ENCODE peak calls at places on chromosomes 6 and 20, in eight cellular contexts. One of them, this sample, is unnamed.

GRCh38 chr6:10175330-10175729 is 239.5 kb downstream of the TFAP2A start:
- DNase-seq in neural crest cell: no peak
- DNase-seq in spleen: no peak
- DNase-seq in stomach: no peak
- DNase-seq in fibroblast of pulmonary artery: no peak
- DNase-seq in WTC11: no peak
- DNase-seq in epithelial cell of esophagus: peak; percentile 69
- DNase-seq in GM12865: no peak
- DNase-seq in this sample: no peak

GRCh38 chr6:28167068-28167467 is 25.4 kb downstream of the ZKSCAN8 start:
- DNase-seq in neural crest cell: no peak
- DNase-seq in spleen: no peak
- DNase-seq in stomach: no peak
- DNase-seq in fibroblast of pulmonary artery: peak; percentile 49
- DNase-seq in WTC11: no peak
- DNase-seq in epithelial cell of esophagus: peak; percentile 94
- DNase-seq in GM12865: no peak
- DNase-seq in this sample: no peak

GRCh38 chr6:138818496-138819194 is 22.8 kb downstream of the ECT2L start:
- DNase-seq in neural crest cell: no peak
- DNase-seq in spleen: no peak
- DNase-seq in stomach: no peak
- DNase-seq in fibroblast of pulmonary artery: no peak
- DNase-seq in WTC11: no peak
- DNase-seq in epithelial cell of esophagus: peak; percentile 47
- DNase-seq in GM12865: peak; percentile 75
- DNase-seq in this sample: no peak

GRCh38 chr6:12001004-12001705 is 11.0 kb upstream of the HIVEP1 start:
- DNase-seq in neural crest cell: no peak
- DNase-seq in spleen: no peak
- DNase-seq in stomach: no peak
- DNase-seq in fibroblast of pulmonary artery: peak; percentile 70
- DNase-seq in WTC11: no peak
- DNase-seq in epithelial cell of esophagus: no peak
- DNase-seq in GM12865: no peak
- DNase-seq in this sample: no peak

GRCh38 chr20:10374036-10374435 is 60.0 kb downstream of the MKKS start:
- DNase-seq in neural crest cell: no peak
- DNase-seq in spleen: no peak
- DNase-seq in stomach: no peak
- DNase-seq in fibroblast of pulmonary artery: no peak
- DNase-seq in WTC11: no peak
- DNase-seq in epithelial cell of esophagus: no peak
- DNase-seq in GM12865: no peak
- DNase-seq in this sample: no peak

GRCh38 chr6:20402181-20403079 is 751 bp downstream of the E2F3 start:
- DNase-seq in neural crest cell: peak; percentile 39
- DNase-seq in spleen: peak; percentile 93
- DNase-seq in stomach: peak; percentile 35
- DNase-seq in fibroblast of pulmonary artery: no peak
- DNase-seq in WTC11: peak; percentile 32
- DNase-seq in epithelial cell of esophagus: peak; percentile 45
- DNase-seq in GM12865: peak; percentile 68
- DNase-seq in this sample: peak; percentile 41

GRCh38 chr6:42471714-42472113 is 20.0 kb upstream of the TRERF1 start:
- DNase-seq in neural crest cell: no peak
- DNase-seq in spleen: no peak
- DNase-seq in stomach: no peak
- DNase-seq in fibroblast of pulmonary artery: no peak
- DNase-seq in WTC11: no peak
- DNase-seq in epithelial cell of esophagus: no peak
- DNase-seq in GM12865: no peak
- DNase-seq in this sample: no peak

GRCh38 chr6:42297661-42298060 is 80.0 kb upstream of the MRPS10 start:
- DNase-seq in neural crest cell: no peak
- DNase-seq in spleen: no peak
- DNase-seq in stomach: no peak
- DNase-seq in fibroblast of pulmonary artery: no peak
- DNase-seq in WTC11: no peak
- DNase-seq in epithelial cell of esophagus: peak; percentile 58
- DNase-seq in GM12865: no peak
- DNase-seq in this sample: no peak

GRCh38 chr20:51767867-51768758 is at the start of gene ATP9A:
- DNase-seq in neural crest cell: peak; percentile 13
- DNase-seq in spleen: peak; percentile 79
- DNase-seq in stomach: peak; percentile 45
- DNase-seq in fibroblast of pulmonary artery: peak; percentile 31
- DNase-seq in WTC11: peak; percentile 39
- DNase-seq in epithelial cell of esophagus: peak; percentile 21
- DNase-seq in GM12865: no peak
- DNase-seq in this sample: no peak

GRCh38 chr20:35907017-35907685 is 47.2 kb downstream of the SCAND1 start:
- DNase-seq in neural crest cell: no peak
- DNase-seq in spleen: no peak
- DNase-seq in stomach: no peak
- DNase-seq in fibroblast of pulmonary artery: peak; percentile 29
- DNase-seq in WTC11: no peak
- DNase-seq in epithelial cell of esophagus: no peak
- DNase-seq in GM12865: no peak
- DNase-seq in this sample: no peak

GRCh38 chr20:56572178-56572577 is 39.1 kb downstream of the FAM209B start:
- DNase-seq in neural crest cell: no peak
- DNase-seq in spleen: no peak
- DNase-seq in stomach: no peak
- DNase-seq in fibroblast of pulmonary artery: peak; percentile 13
- DNase-seq in WTC11: no peak
- DNase-seq in epithelial cell of esophagus: peak; percentile 56
- DNase-seq in GM12865: no peak
- DNase-seq in this sample: no peak

GRCh38 chr20:58604410-58604881 is 46.6 kb upstream of the STX16 start:
- DNase-seq in neural crest cell: no peak
- DNase-seq in spleen: peak; percentile 61
- DNase-seq in stomach: no peak
- DNase-seq in fibroblast of pulmonary artery: no peak
- DNase-seq in WTC11: no peak
- DNase-seq in epithelial cell of esophagus: no peak
- DNase-seq in GM12865: no peak
- DNase-seq in this sample: no peak

GRCh38 chr20:45727044-45727443 is 4.9 kb downstream of the SPINT4 start:
- DNase-seq in neural crest cell: no peak
- DNase-seq in spleen: no peak
- DNase-seq in stomach: no peak
- DNase-seq in fibroblast of pulmonary artery: no peak
- DNase-seq in WTC11: no peak
- DNase-seq in epithelial cell of esophagus: no peak
- DNase-seq in GM12865: peak; percentile 20
- DNase-seq in this sample: no peak

GRCh38 chr6:133623065-133623464 is 265.8 kb upstream of the TCF21 start:
- DNase-seq in neural crest cell: no peak
- DNase-seq in spleen: no peak
- DNase-seq in stomach: no peak
- DNase-seq in fibroblast of pulmonary artery: peak; percentile 94
- DNase-seq in WTC11: no peak
- DNase-seq in epithelial cell of esophagus: no peak
- DNase-seq in GM12865: no peak
- DNase-seq in this sample: no peak

GRCh38 chr20:61666471-61666832 is 399.2 kb downstream of the TAF4 start:
- DNase-seq in neural crest cell: no peak
- DNase-seq in spleen: no peak
- DNase-seq in stomach: no peak
- DNase-seq in fibroblast of pulmonary artery: no peak
- DNase-seq in WTC11: no peak
- DNase-seq in epithelial cell of esophagus: no peak
- DNase-seq in GM12865: no peak
- DNase-seq in this sample: no peak

GRCh38 chr6:15987569-15987968 is 141.3 kb upstream of the MYLIP start:
- DNase-seq in neural crest cell: peak; percentile 14
- DNase-seq in spleen: no peak
- DNase-seq in stomach: no peak
- DNase-seq in fibroblast of pulmonary artery: peak; percentile 59
- DNase-seq in WTC11: no peak
- DNase-seq in epithelial cell of esophagus: peak; percentile 24
- DNase-seq in GM12865: no peak
- DNase-seq in this sample: no peak

GRCh38 chr6:13261464-13261994 is 66.8 kb downstream of the TBC1D7 start:
- DNase-seq in neural crest cell: no peak
- DNase-seq in spleen: peak; percentile 80
- DNase-seq in stomach: no peak
- DNase-seq in fibroblast of pulmonary artery: no peak
- DNase-seq in WTC11: no peak
- DNase-seq in epithelial cell of esophagus: no peak
- DNase-seq in GM12865: peak; percentile 80
- DNase-seq in this sample: no peak

GRCh38 chr6:32664827-32665362 is 1.6 kb downstream of the HLA-DQB1 start:
- DNase-seq in neural crest cell: peak; percentile 3
- DNase-seq in spleen: no peak
- DNase-seq in stomach: peak; percentile 37
- DNase-seq in fibroblast of pulmonary artery: no peak
- DNase-seq in WTC11: no peak
- DNase-seq in epithelial cell of esophagus: peak; percentile 14
- DNase-seq in GM12865: peak; percentile 83
- DNase-seq in this sample: peak; percentile 43

DNA sequence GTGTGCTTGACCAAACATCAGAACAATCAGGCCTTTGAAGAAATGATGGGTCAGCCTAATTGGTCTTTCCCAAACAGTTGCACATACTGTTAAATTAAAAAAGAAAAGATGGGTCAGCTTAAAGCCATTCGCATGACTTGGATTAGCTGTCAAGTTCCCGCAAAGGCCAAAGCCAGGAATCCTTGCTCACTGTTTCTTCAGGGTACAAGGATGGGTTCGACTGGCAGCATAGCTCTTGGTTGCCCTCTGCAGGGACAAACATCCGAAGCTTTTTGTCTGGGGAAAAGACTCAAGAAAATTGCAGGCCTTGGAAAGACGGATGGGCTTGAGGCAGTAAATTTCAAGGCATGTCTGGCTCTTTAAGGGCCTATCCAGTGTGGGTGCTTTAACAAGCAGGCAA is 168.0 kb downstream of the HDGFL1 start:
- DNase-seq in neural crest cell: peak; percentile 62
- DNase-seq in spleen: no peak
- DNase-seq in stomach: no peak
- DNase-seq in fibroblast of pulmonary artery: peak; percentile 68
- DNase-seq in WTC11: peak; percentile 67
- DNase-seq in epithelial cell of esophagus: peak; percentile 53
- DNase-seq in GM12865: peak; percentile 53
- DNase-seq in this sample: no peak
- TF ChIP-seq CTCF in neural crest cell: peak; percentile 71
- TF ChIP-seq CTCF in spleen: peak; percentile 27
- TF ChIP-seq CTCF in stomach: peak; percentile 15
- TF ChIP-seq CTCF in fibroblast of pulmonary artery: peak; percentile 64
- TF ChIP-seq CTCF in WTC11: peak; percentile 52
- TF ChIP-seq CTCF in epithelial cell of esophagus: peak; percentile 50
- TF ChIP-seq CTCF in GM12865: peak; percentile 45
- TF ChIP-seq CTCF in this sample: no peak

DNA sequence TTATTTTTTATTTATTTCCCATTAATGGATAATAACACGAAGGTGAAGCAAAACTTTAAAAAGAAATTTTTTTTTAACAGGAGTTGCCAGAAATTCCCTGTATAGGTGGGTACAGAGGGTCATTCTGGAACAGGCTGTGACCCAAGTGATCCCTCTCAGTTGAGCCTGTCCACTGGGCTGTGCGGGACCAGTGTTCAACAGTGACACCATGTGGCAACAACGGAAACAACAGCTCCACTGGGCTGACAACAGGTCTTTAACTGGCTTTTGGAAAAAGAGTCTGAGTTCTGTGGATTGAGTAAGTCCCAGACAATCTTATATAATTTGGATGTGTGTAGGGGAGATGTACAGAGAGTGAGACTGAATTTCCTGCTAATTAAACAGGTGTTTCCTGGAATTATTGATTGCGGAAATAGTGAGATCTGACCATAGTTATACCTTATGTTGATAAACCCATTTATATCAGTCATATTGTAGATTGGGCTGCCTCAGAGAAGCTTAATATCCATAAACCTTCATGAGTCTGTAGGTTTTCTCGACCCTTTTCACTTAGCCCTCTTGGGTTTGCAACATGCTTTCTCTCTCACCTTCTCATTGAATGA is 17.6 kb downstream of the KIAA1755 start:
- DNase-seq in neural crest cell: peak; percentile 26
- DNase-seq in spleen: peak; percentile 34
- DNase-seq in stomach: no peak
- DNase-seq in fibroblast of pulmonary artery: no peak
- DNase-seq in WTC11: peak; percentile 55
- DNase-seq in epithelial cell of esophagus: peak; percentile 28
- DNase-seq in GM12865: peak; percentile 29
- DNase-seq in this sample: no peak
- TF ChIP-seq CTCF in neural crest cell: peak; percentile 61
- TF ChIP-seq CTCF in spleen: no peak
- TF ChIP-seq CTCF in stomach: no peak
- TF ChIP-seq CTCF in fibroblast of pulmonary artery: peak; percentile 50
- TF ChIP-seq CTCF in WTC11: peak; percentile 82
- TF ChIP-seq CTCF in epithelial cell of esophagus: peak; percentile 61
- TF ChIP-seq CTCF in GM12865: peak; percentile 49
- TF ChIP-seq CTCF in this sample: no peak

DNA sequence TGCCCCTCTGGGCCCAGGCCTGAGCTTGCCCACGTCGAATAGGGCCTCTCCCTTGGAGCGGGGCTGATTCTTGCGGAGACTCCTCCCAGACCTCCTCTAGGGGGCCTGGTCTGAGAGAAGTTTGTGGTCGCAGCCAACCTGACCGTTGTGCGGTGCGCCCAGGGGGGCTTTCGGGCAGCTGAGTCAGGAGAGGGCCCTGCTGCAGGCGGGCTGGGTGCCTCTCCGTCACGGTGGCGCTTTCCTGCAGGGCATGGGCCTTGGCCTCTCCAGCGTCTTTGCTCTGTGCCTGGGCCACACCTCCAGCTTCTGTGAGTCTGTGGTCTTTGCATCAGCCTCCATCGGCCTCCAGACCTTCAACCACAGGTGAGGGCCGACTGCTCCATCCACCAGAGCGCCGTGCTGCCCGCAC is 12.9 kb downstream of the SLC17A9 start:
- DNase-seq in neural crest cell: no peak
- DNase-seq in spleen: peak; percentile 67
- DNase-seq in stomach: no peak
- DNase-seq in fibroblast of pulmonary artery: no peak
- DNase-seq in WTC11: no peak
- DNase-seq in epithelial cell of esophagus: no peak
- DNase-seq in GM12865: no peak
- DNase-seq in this sample: no peak
- TF ChIP-seq CTCF in neural crest cell: no peak
- TF ChIP-seq CTCF in spleen: no peak
- TF ChIP-seq CTCF in stomach: no peak
- TF ChIP-seq CTCF in fibroblast of pulmonary artery: no peak
- TF ChIP-seq CTCF in WTC11: no peak
- TF ChIP-seq CTCF in epithelial cell of esophagus: no peak
- TF ChIP-seq CTCF in GM12865: no peak
- TF ChIP-seq CTCF in this sample: no peak

GRCh38 chr6:157520117-157520406 is 139.1 kb downstream of the ZDHHC14 start:
- DNase-seq in neural crest cell: no peak
- DNase-seq in spleen: no peak
- DNase-seq in stomach: no peak
- DNase-seq in fibroblast of pulmonary artery: no peak
- DNase-seq in WTC11: no peak
- DNase-seq in epithelial cell of esophagus: no peak
- DNase-seq in GM12865: no peak
- DNase-seq in this sample: no peak
- TF ChIP-seq CTCF in neural crest cell: no peak
- TF ChIP-seq CTCF in spleen: no peak
- TF ChIP-seq CTCF in stomach: no peak
- TF ChIP-seq CTCF in fibroblast of pulmonary artery: no peak
- TF ChIP-seq CTCF in WTC11: no peak
- TF ChIP-seq CTCF in epithelial cell of esophagus: no peak
- TF ChIP-seq CTCF in GM12865: no peak
- TF ChIP-seq CTCF in this sample: no peak

GRCh38 chr6:26284537-26285142 is 80.4 kb upstream of the BTN3A2 start:
- DNase-seq in neural crest cell: peak; percentile 39
- DNase-seq in spleen: peak; percentile 92
- DNase-seq in stomach: peak; percentile 55
- DNase-seq in fibroblast of pulmonary artery: peak; percentile 76
- DNase-seq in WTC11: peak; percentile 42
- DNase-seq in epithelial cell of esophagus: peak; percentile 55
- DNase-seq in GM12865: peak; percentile 87
- DNase-seq in this sample: peak; percentile 57
- TF ChIP-seq CTCF in neural crest cell: no peak
- TF ChIP-seq CTCF in spleen: no peak
- TF ChIP-seq CTCF in stomach: no peak
- TF ChIP-seq CTCF in fibroblast of pulmonary artery: no peak
- TF ChIP-seq CTCF in WTC11: no peak
- TF ChIP-seq CTCF in epithelial cell of esophagus: no peak
- TF ChIP-seq CTCF in GM12865: no peak
- TF ChIP-seq CTCF in this sample: no peak

This sample was measured in natural killer cell.